ENCODE peak calls at places on chromosomes 1 and 21, in six cellular contexts. C is cardiac muscle cell, H is uterus, T is dorsolateral prefrontal cortex, X is RWPE1, Q is small intestine. P is an unnamed sample.

GRCh38 chr1:29033829-29034466 is 89.8 kb downstream of the TMEM200B start:
- DNase-seq in C (peak), H (no peak), T (no peak), X (peak), Q (peak), P (no peak)

GRCh38 chr1:66764994-66765578 is 12.8 kb downstream of the DYNLT5 start:
- DNase-seq in C (peak), H (peak), T (no peak), X (peak), Q (peak), P (no peak)

GRCh38 chr1:15680614-15681345 is 3.3 kb upstream of the PLEKHM2 start:
- DNase-seq in C (no peak), H (no peak), T (no peak), X (peak), Q (peak), P (peak)

GRCh38 chr1:36080236-36080635 is 3.7 kb upstream of the TEKT2 start:
- DNase-seq in C (no peak), H (no peak), T (no peak), X (no peak), Q (no peak), P (no peak)

GRCh38 chr21:29077651-29078090 is 4.2 kb upstream of the CCT8 start:
- DNase-seq in C (no peak), H (no peak), T (no peak), X (no peak), Q (peak), P (no peak)

GRCh38 chr1:115669002-115669673 is 27.4 kb downstream of the VANGL1 start:
- DNase-seq in C (no peak), H (no peak), T (no peak), X (peak), Q (no peak), P (no peak)

GRCh38 chr1:214234635-214235025 is 46.3 kb upstream of the SMYD2 start:
- DNase-seq in C (no peak), H (no peak), T (no peak), X (no peak), Q (no peak), P (no peak)

GRCh38 chr1:32933742-32934322 is 30.8 kb downstream of the RNF19B start:
- DNase-seq in C (peak), H (peak), T (no peak), X (peak), Q (peak), P (no peak)

GRCh38 chr1:45325816-45326506 is 734 bp upstream of the HPDL start:
- DNase-seq in C (no peak), H (no peak), T (no peak), X (no peak), Q (no peak), P (no peak)

GRCh38 chr1:19209439-19209989 is 552 bp downstream of the UBR4 start:
- DNase-seq in C (peak), H (peak), T (no peak), X (peak), Q (peak), P (no peak)

GRCh38 chr21:33047231-33047630 is 21.5 kb downstream of the OLIG2 start:
- DNase-seq in C (no peak), H (no peak), T (no peak), X (peak), Q (no peak), P (no peak)

GRCh38 chr1:64616039-64616438 is 128.8 kb upstream of the RAVER2 start:
- DNase-seq in C (peak), H (no peak), T (no peak), X (no peak), Q (no peak), P (no peak)

GRCh38 chr1:2148691-2149090 is 45.9 kb downstream of the FAAP20 start:
- DNase-seq in C (no peak), H (no peak), T (no peak), X (no peak), Q (peak), P (no peak)

GRCh38 chr1:16241116-16241763 is 4.3 kb upstream of the CPLANE2 start:
- DNase-seq in C (no peak), H (no peak), T (peak), X (no peak), Q (no peak), P (no peak)

GRCh38 chr1:230463760-230464159 is 37.6 kb upstream of the PGBD5 start:
- DNase-seq in C (no peak), H (no peak), T (no peak), X (no peak), Q (no peak), P (no peak)

GRCh38 chr1:151729157-151729965 is 8.0 kb downstream of the RIIAD1 start:
- DNase-seq in C (no peak), H (no peak), T (no peak), X (no peak), Q (peak), P (no peak)

GRCh38 chr1:47738560-47739182 is 258.5 kb downstream of the TRABD2B start:
- DNase-seq in C (peak), H (no peak), T (no peak), X (peak), Q (peak), P (no peak)

GRCh38 chr1:201563406-201563780 is 24.5 kb downstream of the NAV1 start:
- DNase-seq in C (no peak), H (no peak), T (no peak), X (no peak), Q (no peak), P (no peak)

GRCh38 chr1:79839882-79840281 is 833.4 kb upstream of the ADGRL4 start:
- DNase-seq in C (no peak), H (no peak), T (no peak), X (no peak), Q (peak), P (no peak)

GRCh38 chr1:208230668-208231529 is 13.3 kb downstream of the PLXNA2 start:
- DNase-seq in C (peak), H (no peak), T (no peak), X (peak), Q (no peak), P (peak)

GRCh38 chr1:34199927-34200326 is 23.2 kb downstream of the C1orf94 start:
- DNase-seq in C (no peak), H (no peak), T (no peak), X (peak), Q (no peak), P (no peak)
- H3K27ac ChIP-seq in C (no peak), H (no peak), T (no peak), X (no peak), Q (no peak), P (no peak)

GRCh38 chr1:113137563-113137962 is 64.6 kb downstream of the LRIG2 start:
- DNase-seq in C (no peak), H (no peak), T (no peak), X (no peak), Q (no peak), P (no peak)

GRCh38 chr1:113140588-113141446 is 67.8 kb downstream of the LRIG2 start:
- DNase-seq in C (peak), H (peak), T (peak), X (peak), Q (peak), P (peak)

GRCh38 chr1:113138778-113139177 is 65.8 kb downstream of the LRIG2 start:
- DNase-seq in C (no peak), H (no peak), T (no peak), X (no peak), Q (no peak), P (no peak)

GRCh38 chr1:113142791-113143190 is 69.8 kb downstream of the LRIG2 start:
- DNase-seq in C (no peak), H (no peak), T (no peak), X (no peak), Q (no peak), P (no peak)

GRCh38 chr1:113141650-113142473 is 68.9 kb downstream of the LRIG2 start:
- DNase-seq in C (no peak), H (no peak), T (no peak), X (peak), Q (no peak), P (no peak)
- H3K27ac ChIP-seq in C (no peak), H (no peak), T (no peak), X (no peak), Q (no peak), P (peak)

GRCh38 chr1:8450312-8450711 is 132.4 kb downstream of the SLC45A1 start:
- DNase-seq in C (no peak), H (no peak), T (no peak), X (no peak), Q (no peak), P (no peak)
- H3K27ac ChIP-seq in C (peak), H (peak), T (peak), X (no peak), Q (peak), P (no peak)

GRCh38 chr21:41640756-41641509 is 125.9 kb downstream of the RIPK4 start:
- DNase-seq in C (no peak), H (no peak), T (no peak), X (peak), Q (no peak), P (peak)
- H3K27ac ChIP-seq in C (no peak), H (peak), T (no peak), X (peak), Q (no peak), P (peak)

DNA sequence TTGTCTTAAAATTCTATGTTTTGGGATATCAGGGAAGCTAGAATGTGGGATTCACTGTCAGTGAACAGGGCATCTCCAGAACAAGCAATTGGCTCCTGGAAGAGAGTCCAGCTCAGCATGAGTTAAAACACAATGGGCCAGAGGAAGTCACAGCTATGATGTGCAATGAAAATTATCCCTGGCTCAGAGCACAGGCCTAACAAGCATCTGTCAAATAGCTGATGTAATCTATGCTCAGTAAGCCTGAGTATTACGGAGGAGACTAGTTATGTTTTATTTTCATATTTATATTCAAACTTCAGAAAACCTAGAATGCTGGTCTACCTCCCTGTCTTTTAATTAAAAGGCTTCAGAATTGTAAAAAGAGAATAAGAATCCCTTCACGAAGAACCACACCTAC is 41.6 kb downstream of the PARP1 start:
- DNase-seq in C (no peak), H (no peak), T (no peak), X (no peak), Q (no peak), P (no peak)
- H3K27ac ChIP-seq in C (no peak), H (no peak), T (no peak), X (no peak), Q (no peak), P (no peak)